ENCODE peak calls at places on chromosomes 3 and 15, in six cellular contexts. V is head of caudate nucleus, Q is NT2/D1, X is H1, W is left ventricle myocardium inferior, Y is GM03348. T is an unnamed sample.

GRCh38 chr3:155745795-155746550 is 1.1 kb upstream of the PLCH1 start:
- DNase-seq in Y (no peak), X (peak; percentile 49), V (peak; percentile 31), W (no peak), Q (no peak), T (no peak)

GRCh38 chr15:99436472-99437314 is 129.1 kb upstream of the MEF2A start:
- DNase-seq in W (no peak), X (no peak), Y (no peak), V (peak; percentile 4), Q (no peak), T (no peak)

GRCh38 chr15:97078556-97078955 is 748.1 kb downstream of the NR2F2 start:
- DNase-seq in Y (no peak), W (no peak), Q (no peak), X (no peak), V (no peak), T (no peak)

GRCh38 chr3:179967622-179968021 is 69.1 kb downstream of the PEX5L start:
- DNase-seq in V (no peak), W (no peak), Q (no peak), X (no peak), Y (peak; percentile 19), T (no peak)

GRCh38 chr3:73280751-73281150 is 219.3 kb downstream of the EBLN2 start:
- DNase-seq in Y (no peak), W (no peak), Q (no peak), X (no peak), V (no peak), T (no peak)

GRCh38 chr3:141845407-141846049 is 30.9 kb upstream of the ATP1B3 start:
- DNase-seq in Y (no peak), W (no peak), X (peak; percentile 34), V (no peak), Q (peak; percentile 32), T (no peak)

GRCh38 chr15:80026754-80027153 is 32.7 kb upstream of the ZFAND6 start:
- DNase-seq in W (no peak), Y (no peak), V (no peak), Q (no peak), X (no peak), T (no peak)

GRCh38 chr3:55485208-55485791 is 1.8 kb downstream of the WNT5A start:
- DNase-seq in W (peak; percentile 75), Y (peak; percentile 90), X (no peak), V (peak; percentile 87), Q (no peak), T (peak; percentile 75)

GRCh38 chr15:68640791-68641331 is 62.1 kb downstream of the CORO2B start:
- DNase-seq in Y (no peak), X (no peak), Q (no peak), W (no peak), V (peak; percentile 55), T (no peak)

GRCh38 chr3:7388026-7388425 is 527.1 kb downstream of the GRM7 start:
- DNase-seq in Q (no peak), V (no peak), W (no peak), Y (no peak), X (no peak), T (no peak)

GRCh38 chr3:188788621-188789081 is 383.1 kb upstream of the TPRG1 start:
- DNase-seq in Q (no peak), X (no peak), V (no peak), Y (peak; percentile 49), W (no peak), T (no peak)

GRCh38 chr3:183447206-183448001 is 19.0 kb upstream of the MCF2L2 start:
- DNase-seq in X (peak; percentile 94), W (peak; percentile 89), V (peak; percentile 93), Y (peak; percentile 91), Q (peak; percentile 95), T (peak; percentile 82)

GRCh38 chr3:118550122-118550521 is 484.5 kb downstream of the IGSF11 start:
- DNase-seq in Q (no peak), W (no peak), V (no peak), X (no peak), Y (no peak), T (no peak)

GRCh38 chr15:63401714-63402497 is 20.3 kb upstream of the CA12 start:
- DNase-seq in X (no peak), Y (no peak), Q (no peak), W (no peak), V (no peak), T (no peak)